ENCODE peak calls at places on chromosomes 11 and 22, in seven cellular contexts. W, O, R, V, G, D and I are unnamed samples.

GRCh38 chr11:46377266-46377665 is 4.2 kb upstream of the MDK start:
- DNase-seq in W (no peak), O (no peak), R (no peak), V (no peak), G (no peak), D (no peak), I (no peak)

GRCh38 chr11:93717501-93717900 is 23.8 kb downstream of the TAF1D start:
- DNase-seq in W (no peak), O (no peak), R (no peak), V (no peak), G (no peak), D (no peak), I (no peak)

GRCh38 chr11:11279956-11280689 is 72.9 kb downstream of the CSNK2A3 start:
- DNase-seq in W (no peak), O (no peak), R (peak), V (no peak), G (no peak), D (no peak), I (no peak)

GRCh38 chr22:45090364-45090960 is 73.3 kb upstream of the NUP50 start:
- DNase-seq in W (no peak), O (no peak), R (peak), V (no peak), G (no peak), D (no peak), I (no peak)

GRCh38 chr11:116335078-116335477 is 437.7 kb downstream of the BUD13 start:
- DNase-seq in W (no peak), O (no peak), R (no peak), V (no peak), G (no peak), D (no peak), I (no peak)

GRCh38 chr11:73578786-73579185 is 19.1 kb downstream of the FAM168A start:
- DNase-seq in W (no peak), O (no peak), R (no peak), V (no peak), G (no peak), D (no peak), I (no peak)

GRCh38 chr11:82874646-82875523 is 25.3 kb downstream of the PRCP start:
- DNase-seq in W (no peak), O (no peak), R (no peak), V (no peak), G (no peak), D (no peak), I (no peak)

GRCh38 chr11:2741377-2742131 is 41.8 kb upstream of the KCNQ1OT1 start:
- DNase-seq in W (no peak), O (peak), R (peak), V (no peak), G (no peak), D (no peak), I (peak)

GRCh38 chr11:64076764-64077163 is 41.0 kb downstream of the FLRT1 start:
- DNase-seq in W (no peak), O (no peak), R (no peak), V (no peak), G (no peak), D (no peak), I (no peak)

GRCh38 chr11:90235536-90235935 is 12.7 kb upstream of the CHORDC1 start:
- DNase-seq in W (no peak), O (no peak), R (no peak), V (no peak), G (no peak), D (no peak), I (no peak)

GRCh38 chr11:6319001-6319878 is 1.1 kb downstream of the CAVIN3 start:
- DNase-seq in W (peak), O (no peak), R (no peak), V (no peak), G (peak), D (peak), I (no peak)

GRCh38 chr11:12981879-12982531 is 27.1 kb upstream of the RASSF10 start:
- DNase-seq in W (no peak), O (no peak), R (no peak), V (no peak), G (no peak), D (no peak), I (no peak)

GRCh38 chr11:45233121-45233803 is 52.9 kb downstream of the SYT13 start:
- DNase-seq in W (peak), O (no peak), R (peak), V (peak), G (peak), D (peak), I (peak)